ENCODE peak calls at places on chromosome 21, in seven cellular contexts. One of them, this sample, is unnamed.

GRCh38 chr21:29233611-29234540 is 64.8 kb upstream of the BACH1 start:
- DNase-seq in heart left ventricle: no peak
- DNase-seq in fibroblast of the aortic adventitia: no peak
- DNase-seq in GM10248: peak; percentile 50
- DNase-seq in tibial artery: no peak
- DNase-seq in stomach: no peak
- DNase-seq in fibroblast of lung: no peak
- DNase-seq in this sample: no peak

GRCh38 chr21:29656504-29657227 is 283.1 kb downstream of the GRIK1 start:
- DNase-seq in tibial artery: no peak
- DNase-seq in GM10248: no peak
- DNase-seq in stomach: no peak
- DNase-seq in fibroblast of lung: peak; percentile 78
- DNase-seq in fibroblast of the aortic adventitia: peak; percentile 77
- DNase-seq in heart left ventricle: no peak
- DNase-seq in this sample: no peak

GRCh38 chr21:25906554-25906953 is 171.8 kb downstream of the GABPA start:
- DNase-seq in stomach: no peak
- DNase-seq in fibroblast of the aortic adventitia: no peak
- DNase-seq in fibroblast of lung: no peak
- DNase-seq in heart left ventricle: no peak
- DNase-seq in GM10248: no peak
- DNase-seq in tibial artery: no peak
- DNase-seq in this sample: no peak

GRCh38 chr21:44527156-44527982 is 12.6 kb downstream of the KRTAP10-1 start:
- DNase-seq in stomach: no peak
- DNase-seq in tibial artery: peak; percentile 33
- DNase-seq in fibroblast of the aortic adventitia: no peak
- DNase-seq in GM10248: no peak
- DNase-seq in heart left ventricle: peak; percentile 33
- DNase-seq in fibroblast of lung: no peak
- DNase-seq in this sample: no peak

GRCh38 chr21:43194303-43195130 is 25.7 kb downstream of the CRYAA start:
- DNase-seq in heart left ventricle: peak; percentile 42
- DNase-seq in fibroblast of the aortic adventitia: no peak
- DNase-seq in tibial artery: peak; percentile 56
- DNase-seq in GM10248: peak; percentile 48
- DNase-seq in stomach: no peak
- DNase-seq in fibroblast of lung: no peak
- DNase-seq in this sample: no peak

GRCh38 chr21:37800496-37801061 is 115.7 kb downstream of the KCNJ6 start:
- DNase-seq in heart left ventricle: no peak
- DNase-seq in fibroblast of the aortic adventitia: no peak
- DNase-seq in fibroblast of lung: peak; percentile 33
- DNase-seq in tibial artery: no peak
- DNase-seq in stomach: no peak
- DNase-seq in GM10248: no peak
- DNase-seq in this sample: no peak

GRCh38 chr21:39434950-39435349 is 10.6 kb downstream of the LCA5L start:
- DNase-seq in stomach: no peak
- DNase-seq in fibroblast of the aortic adventitia: no peak
- DNase-seq in fibroblast of lung: peak; percentile 39
- DNase-seq in GM10248: no peak
- DNase-seq in heart left ventricle: no peak
- DNase-seq in tibial artery: no peak
- DNase-seq in this sample: no peak

GRCh38 chr21:21714396-21714795 is 716.2 kb downstream of the NCAM2 start:
- DNase-seq in tibial artery: no peak
- DNase-seq in stomach: no peak
- DNase-seq in fibroblast of the aortic adventitia: peak; percentile 51
- DNase-seq in fibroblast of lung: peak; percentile 72
- DNase-seq in heart left ventricle: no peak
- DNase-seq in GM10248: no peak
- DNase-seq in this sample: no peak

DNA sequence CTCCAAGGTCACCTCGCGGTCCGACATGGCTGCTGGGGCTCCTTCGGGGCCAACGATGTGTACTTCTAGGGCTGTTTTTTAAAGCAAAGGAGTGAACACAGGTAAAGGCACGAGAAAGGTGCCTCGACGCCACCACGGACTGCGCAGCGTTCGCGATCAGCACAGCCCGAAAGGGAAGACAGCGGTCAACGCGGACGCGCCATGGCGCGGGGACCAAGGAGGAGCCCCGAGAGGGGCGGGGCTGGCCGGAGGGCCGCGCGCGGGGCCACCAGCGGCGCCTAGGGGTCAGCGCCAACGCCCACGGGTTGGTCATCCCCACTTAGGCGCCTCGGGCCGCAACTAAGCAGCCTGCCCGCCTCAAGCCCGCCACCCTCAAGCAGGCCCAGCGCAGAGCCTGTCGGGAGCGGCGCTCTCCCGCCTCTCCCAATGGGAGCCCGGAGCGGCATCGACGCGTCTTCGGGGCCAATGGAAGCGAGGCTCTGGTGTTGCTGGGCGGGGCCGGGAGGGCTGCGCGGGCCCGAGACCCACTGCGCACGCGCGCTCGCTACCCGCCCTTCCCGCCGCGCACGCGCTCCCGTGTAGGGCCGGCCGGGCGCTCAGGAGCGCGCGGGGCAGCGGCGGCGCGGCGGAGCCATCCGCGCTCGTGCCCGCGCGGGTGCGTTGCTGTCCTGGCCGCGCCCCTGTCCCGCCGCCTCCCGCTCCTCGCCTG is at the start of gene DIP2A:
- DNase-seq in fibroblast of lung: peak; percentile 96
- DNase-seq in tibial artery: peak; percentile 97
- DNase-seq in stomach: peak; percentile 96
- DNase-seq in fibroblast of the aortic adventitia: peak; percentile 94
- DNase-seq in GM10248: peak; percentile 100
- DNase-seq in heart left ventricle: peak; percentile 99
- DNase-seq in this sample: peak; percentile 95
- TF ChIP-seq CTCF in fibroblast of lung: no peak
- TF ChIP-seq CTCF in tibial artery: no peak
- TF ChIP-seq CTCF in stomach: no peak
- TF ChIP-seq CTCF in fibroblast of the aortic adventitia: no peak
- TF ChIP-seq CTCF in GM10248: no peak
- TF ChIP-seq CTCF in heart left ventricle: no peak
- TF ChIP-seq CTCF in this sample: no peak

GRCh38 chr21:16587141-16587570 is 857.4 kb downstream of the USP25 start:
- DNase-seq in fibroblast of the aortic adventitia: peak; percentile 83
- DNase-seq in heart left ventricle: peak; percentile 60
- DNase-seq in GM10248: no peak
- DNase-seq in stomach: peak; percentile 60
- DNase-seq in tibial artery: peak; percentile 77
- DNase-seq in fibroblast of lung: peak; percentile 77
- DNase-seq in this sample: no peak

GRCh38 chr21:16589499-16589898 is 859.7 kb downstream of the USP25 start:
- DNase-seq in fibroblast of the aortic adventitia: no peak
- DNase-seq in heart left ventricle: no peak
- DNase-seq in tibial artery: no peak
- DNase-seq in fibroblast of lung: no peak
- DNase-seq in stomach: no peak
- DNase-seq in GM10248: no peak
- DNase-seq in this sample: no peak

GRCh38 chr21:16588433-16588860 is 858.7 kb downstream of the USP25 start:
- DNase-seq in heart left ventricle: peak; percentile 64
- DNase-seq in GM10248: no peak
- DNase-seq in stomach: peak; percentile 31
- DNase-seq in fibroblast of lung: peak; percentile 77
- DNase-seq in fibroblast of the aortic adventitia: peak; percentile 74
- DNase-seq in tibial artery: peak; percentile 86
- DNase-seq in this sample: no peak

GRCh38 chr21:16589046-16589445 is 859.3 kb downstream of the USP25 start:
- DNase-seq in GM10248: no peak
- DNase-seq in fibroblast of lung: no peak
- DNase-seq in fibroblast of the aortic adventitia: no peak
- DNase-seq in heart left ventricle: no peak
- DNase-seq in tibial artery: no peak
- DNase-seq in stomach: no peak
- DNase-seq in this sample: no peak

DNA sequence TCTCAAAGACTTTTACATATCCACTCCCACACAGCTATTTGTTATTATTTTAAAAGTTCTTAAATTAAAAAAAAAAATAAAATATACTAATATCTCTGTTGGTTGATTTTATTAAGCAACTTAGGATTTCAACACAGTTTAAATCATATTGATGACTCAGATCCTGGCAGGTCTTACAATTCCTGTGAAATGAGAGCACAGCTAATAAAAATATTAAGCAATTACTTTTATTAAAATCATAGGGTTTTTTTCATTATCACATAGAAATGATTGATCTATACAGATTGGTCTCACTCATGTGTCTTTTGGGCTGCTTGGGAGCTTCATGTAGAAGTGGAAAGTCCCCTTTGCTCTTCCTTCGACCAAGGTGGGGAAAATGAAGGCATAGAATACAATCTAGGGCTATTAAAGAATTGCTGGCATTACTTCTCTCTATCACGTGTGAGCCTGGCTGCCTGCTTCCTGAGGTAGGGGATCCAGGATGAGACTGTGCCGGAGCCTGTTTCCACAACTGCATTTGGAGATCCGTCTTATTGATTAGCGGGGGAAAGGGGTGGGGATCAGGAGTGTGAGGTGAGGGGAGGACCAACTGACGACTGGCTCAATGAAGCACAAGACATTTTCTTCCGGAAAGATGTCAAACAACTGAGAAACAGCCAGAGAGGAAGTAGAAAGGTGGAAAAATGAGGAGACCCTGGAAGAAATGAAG is 858.0 kb downstream of the USP25 start:
- DNase-seq in heart left ventricle: no peak
- DNase-seq in stomach: no peak
- DNase-seq in fibroblast of the aortic adventitia: peak; percentile 90
- DNase-seq in fibroblast of lung: peak; percentile 94
- DNase-seq in tibial artery: no peak
- DNase-seq in GM10248: no peak
- DNase-seq in this sample: no peak
- TF ChIP-seq CTCF in heart left ventricle: no peak
- TF ChIP-seq CTCF in stomach: no peak
- TF ChIP-seq CTCF in fibroblast of the aortic adventitia: no peak
- TF ChIP-seq CTCF in fibroblast of lung: no peak
- TF ChIP-seq CTCF in tibial artery: no peak
- TF ChIP-seq CTCF in GM10248: no peak
- TF ChIP-seq CTCF in this sample: no peak

GRCh38 chr21:33132054-33132453 is 62.1 kb downstream of the OLIG1 start:
- DNase-seq in stomach: no peak
- DNase-seq in heart left ventricle: no peak
- DNase-seq in tibial artery: no peak
- DNase-seq in fibroblast of lung: no peak
- DNase-seq in GM10248: no peak
- DNase-seq in fibroblast of the aortic adventitia: no peak
- DNase-seq in this sample: no peak
- TF ChIP-seq CTCF in stomach: no peak
- TF ChIP-seq CTCF in heart left ventricle: no peak
- TF ChIP-seq CTCF in tibial artery: no peak
- TF ChIP-seq CTCF in fibroblast of lung: no peak
- TF ChIP-seq CTCF in GM10248: peak; percentile 9
- TF ChIP-seq CTCF in fibroblast of the aortic adventitia: peak; percentile 4
- TF ChIP-seq CTCF in this sample: no peak

GRCh38 chr21:35674895-35675470 is 385.3 kb downstream of the SETD4 start:
- DNase-seq in heart left ventricle: no peak
- DNase-seq in GM10248: no peak
- DNase-seq in stomach: no peak
- DNase-seq in fibroblast of the aortic adventitia: no peak
- DNase-seq in tibial artery: no peak
- DNase-seq in fibroblast of lung: no peak
- DNase-seq in this sample: no peak
- TF ChIP-seq CTCF in heart left ventricle: no peak
- TF ChIP-seq CTCF in GM10248: no peak
- TF ChIP-seq CTCF in stomach: no peak
- TF ChIP-seq CTCF in fibroblast of the aortic adventitia: no peak
- TF ChIP-seq CTCF in tibial artery: no peak
- TF ChIP-seq CTCF in fibroblast of lung: no peak
- TF ChIP-seq CTCF in this sample: no peak

GRCh38 chr21:36704281-36704957 is 5.5 kb downstream of the SIM2 start:
- DNase-seq in fibroblast of lung: no peak
- DNase-seq in fibroblast of the aortic adventitia: no peak
- DNase-seq in GM10248: peak; percentile 26
- DNase-seq in heart left ventricle: no peak
- DNase-seq in stomach: no peak
- DNase-seq in tibial artery: no peak
- DNase-seq in this sample: no peak

GRCh38 chr21:36706951-36707762 is 8.2 kb downstream of the SIM2 start:
- DNase-seq in stomach: no peak
- DNase-seq in tibial artery: peak; percentile 23
- DNase-seq in GM10248: no peak
- DNase-seq in heart left ventricle: no peak
- DNase-seq in fibroblast of the aortic adventitia: peak; percentile 43
- DNase-seq in fibroblast of lung: peak; percentile 34
- DNase-seq in this sample: no peak

GRCh38 chr21:36706482-36706852 is 7.6 kb downstream of the SIM2 start:
- DNase-seq in fibroblast of the aortic adventitia: no peak
- DNase-seq in stomach: no peak
- DNase-seq in GM10248: no peak
- DNase-seq in fibroblast of lung: no peak
- DNase-seq in tibial artery: no peak
- DNase-seq in heart left ventricle: no peak
- DNase-seq in this sample: no peak

GRCh38 chr21:36704958-36705678 is 6.2 kb downstream of the SIM2 start:
- DNase-seq in stomach: no peak
- DNase-seq in GM10248: peak; percentile 21
- DNase-seq in fibroblast of the aortic adventitia: no peak
- DNase-seq in tibial artery: no peak
- DNase-seq in fibroblast of lung: no peak
- DNase-seq in heart left ventricle: no peak
- DNase-seq in this sample: no peak

DNA sequence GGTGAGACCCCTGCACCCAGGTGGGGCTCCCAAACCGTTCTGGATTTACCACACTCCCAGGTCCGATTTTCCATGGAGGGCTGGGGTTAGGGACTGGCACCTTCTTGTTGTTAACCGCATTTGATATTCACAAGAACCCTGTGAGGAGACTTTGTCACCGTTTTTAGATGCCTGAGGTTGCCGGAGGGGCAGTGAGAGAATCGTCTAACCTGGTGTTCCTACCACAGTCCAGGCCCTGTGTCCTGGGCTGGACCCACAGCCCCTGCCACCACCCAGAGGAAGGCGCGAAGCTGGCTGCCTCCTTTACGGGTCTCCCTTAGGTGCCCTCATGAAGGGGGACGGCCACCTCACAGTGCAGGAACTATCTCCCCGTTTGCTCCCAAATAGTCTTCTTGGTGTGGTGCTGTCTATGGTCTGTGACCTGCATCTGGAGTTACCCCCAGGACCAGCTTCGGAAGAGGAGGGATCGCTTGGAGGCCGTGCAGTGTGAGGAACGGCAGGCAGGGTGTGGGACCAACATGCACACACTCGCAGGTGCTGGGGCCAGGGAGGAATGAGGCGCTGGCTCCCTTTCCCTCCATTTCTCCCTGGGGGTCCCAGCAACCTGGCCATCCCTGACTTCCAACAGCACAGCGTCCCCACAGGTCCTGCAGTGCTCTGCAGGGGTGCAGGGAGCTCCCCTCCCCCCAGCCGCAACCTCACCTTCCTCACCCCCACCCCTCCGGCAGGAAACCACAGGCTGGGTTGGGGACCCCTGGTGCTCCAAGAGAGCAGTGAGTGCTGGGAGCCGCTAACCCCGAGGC is 7.0 kb downstream of the SIM2 start:
- DNase-seq in GM10248: no peak
- DNase-seq in stomach: no peak
- DNase-seq in tibial artery: no peak
- DNase-seq in heart left ventricle: no peak
- DNase-seq in fibroblast of lung: no peak
- DNase-seq in fibroblast of the aortic adventitia: no peak
- DNase-seq in this sample: no peak
- TF ChIP-seq CTCF in GM10248: no peak
- TF ChIP-seq CTCF in stomach: peak; percentile 20
- TF ChIP-seq CTCF in tibial artery: no peak
- TF ChIP-seq CTCF in heart left ventricle: no peak
- TF ChIP-seq CTCF in fibroblast of lung: peak; percentile 16
- TF ChIP-seq CTCF in fibroblast of the aortic adventitia: no peak
- TF ChIP-seq CTCF in this sample: no peak